ENCODE peak calls at places on chromosomes 13 and 19, in eight cellular contexts. T is NCI-H2081; N is T-helper 9 cell; E is activated T-cell treated with anti-CD3 and anti-CD28 coated beads for 1 hour; P is EL; D is NCI-H1417; C is H9; U is activated CD4-positive, alpha-beta T cell treated with anti-CD3 and anti-CD28 coated beads, Interleukin-2, amount 50 U/mL, for 24 hours. Z is an unnamed sample.
A peak's percentile ranks its signal among the peaks of the same experiment; 100 is the strongest.

GRCh38 chr19:2064788-2065524 is 13.9 kb upstream of the MKNK2 start:
- DNase-seq in E (no peak), P (no peak), U (no peak), N (no peak), T (no peak), D (no peak), C (no peak), Z (no peak)

GRCh38 chr19:12938536-12939291 is at the start of gene CALR:
- DNase-seq in C (no peak), P (peak; percentile 38), N (peak; percentile 26), T (peak; percentile 30), E (no peak), U (no peak), D (no peak), Z (no peak)

GRCh38 chr13:33197551-33197971 is 88.0 kb downstream of the STARD13 start:
- DNase-seq in U (no peak), T (no peak), D (no peak), C (no peak), E (no peak), N (no peak), P (no peak), Z (no peak)

GRCh38 chr13:27860743-27861142 is 59.1 kb upstream of the PDX1 start:
- DNase-seq in N (no peak), D (no peak), E (no peak), T (no peak), P (no peak), U (no peak), C (no peak), Z (no peak)

GRCh38 chr19:45547965-45548609 is 36.5 kb downstream of the OPA3 start:
- DNase-seq in P (peak; percentile 82), C (peak; percentile 44), D (no peak), N (no peak), T (peak; percentile 5), E (no peak), U (no peak), Z (no peak)

GRCh38 chr13:38900188-38900587 is 90.4 kb downstream of the STOML3 start:
- DNase-seq in T (no peak), C (no peak), D (no peak), E (no peak), N (no peak), P (no peak), U (no peak), Z (no peak)

GRCh38 chr13:58946274-58946673 is 1217.5 kb downstream of the DIAPH3 start:
- DNase-seq in E (no peak), T (no peak), P (no peak), C (no peak), U (no peak), D (no peak), N (no peak), Z (no peak)

GRCh38 chr19:52345162-52345561 is 9.1 kb downstream of the ZNF610 start:
- DNase-seq in E (no peak), U (no peak), C (no peak), N (no peak), P (no peak), T (no peak), D (no peak), Z (no peak)

GRCh38 chr19:52722062-52723005 is 12.5 kb downstream of the ZNF611 start:
- DNase-seq in C (no peak), N (no peak), U (no peak), D (no peak), T (no peak), P (peak; percentile 98), E (no peak), Z (no peak)

GRCh38 chr13:51619614-51620013 is 35.4 kb downstream of the WDFY2 start:
- DNase-seq in D (no peak), E (no peak), T (no peak), P (peak; percentile 66), C (no peak), N (no peak), U (no peak), Z (no peak)

GRCh38 chr13:24097064-24097463 is 63.5 kb upstream of the SPATA13 start:
- DNase-seq in U (peak; percentile 46), C (no peak), N (no peak), D (no peak), T (no peak), P (peak; percentile 57), E (no peak), Z (no peak)

GRCh38 chr13:79647518-79647917 is 166.6 kb downstream of the NDFIP2 start:
- DNase-seq in C (no peak), U (no peak), D (peak; percentile 98), E (no peak), P (no peak), N (no peak), T (peak; percentile 80), Z (no peak)

GRCh38 chr13:38340624-38341023 is 9.0 kb upstream of the UFM1 start:
- DNase-seq in E (no peak), N (no peak), T (no peak), C (no peak), D (no peak), P (no peak), U (no peak), Z (no peak)

GRCh38 chr19:6772866-6773322 is 386 bp downstream of the VAV1 start:
- DNase-seq in T (no peak), P (no peak), D (no peak), E (no peak), U (no peak), C (no peak), N (no peak), Z (no peak)

GRCh38 chr13:25528266-25528665 is 156.5 kb downstream of the ATP8A2 start:
- DNase-seq in T (no peak), N (no peak), U (no peak), P (no peak), D (no peak), E (no peak), C (no peak), Z (no peak)

GRCh38 chr19:48419158-48419920 is 25.9 kb downstream of the GRIN2D start:
- DNase-seq in N (peak; percentile 57), T (peak; percentile 17), U (peak; percentile 46), D (peak; percentile 3), P (peak; percentile 38), C (peak; percentile 86), E (peak; percentile 40), Z (peak; percentile 52)

GRCh38 chr19:17107546-17108452 is 32.2 kb downstream of the MYO9B start:
- DNase-seq in N (no peak), C (no peak), P (peak; percentile 99), D (peak; percentile 49), U (no peak), E (no peak), T (peak; percentile 60), Z (no peak)

GRCh38 chr13:100789481-100789880 is 114.9 kb upstream of the TMTC4 start:
- DNase-seq in C (no peak), D (peak; percentile 82), N (no peak), T (peak; percentile 21), P (no peak), U (no peak), E (no peak), Z (no peak)

GRCh38 chr13:36858285-36858684 is 39.3 kb downstream of the RFXAP start:
- DNase-seq in P (peak; percentile 53), U (no peak), C (no peak), N (no peak), T (peak; percentile 66), E (no peak), D (peak; percentile 81), Z (no peak)

GRCh38 chr13:50589139-50589538 is 254.4 kb downstream of the DLEU7 start:
- DNase-seq in D (no peak), N (no peak), T (no peak), P (peak; percentile 95), U (no peak), E (no peak), C (no peak), Z (no peak)

GRCh38 chr13:40236566-40237168 is 429.8 kb downstream of the FOXO1 start:
- DNase-seq in N (no peak), P (no peak), D (no peak), U (no peak), E (no peak), T (no peak), C (no peak), Z (no peak)

GRCh38 chr19:51712461-51713081 is 11.2 kb downstream of the HAS1 start:
- DNase-seq in U (no peak), N (no peak), P (peak; percentile 55), C (peak; percentile 78), T (no peak), E (no peak), D (peak; percentile 50), Z (no peak)

GRCh38 chr13:100336795-100337516 is 248.1 kb downstream of the PCCA start:
- DNase-seq in E (no peak), U (no peak), N (no peak), C (no peak), D (no peak), P (no peak), T (no peak), Z (no peak)

GRCh38 chr13:75050419-75051066 is 431.4 kb downstream of the TBC1D4 start:
- DNase-seq in U (no peak), N (no peak), P (peak; percentile 58), T (no peak), C (no peak), E (no peak), D (no peak), Z (no peak)

GRCh38 chr19:47573076-47574026 is at the start of gene ZNF541:
- DNase-seq in E (peak; percentile 82), P (no peak), D (peak; percentile 14), U (peak; percentile 70), T (no peak), C (no peak), N (peak; percentile 81), Z (peak; percentile 83)

GRCh38 chr19:10797541-10798256 is 38.3 kb downstream of the TMED1 start:
- DNase-seq in U (peak; percentile 74), N (peak; percentile 74), E (peak; percentile 59), P (no peak), T (no peak), D (no peak), C (no peak), Z (peak; percentile 72)

GRCh38 chr19:38478273-38478971 is 44.9 kb downstream of the RYR1 start:
- DNase-seq in E (no peak), T (no peak), C (peak; percentile 56), D (peak; percentile 7), N (no peak), U (no peak), P (peak; percentile 35), Z (no peak)

GRCh38 chr13:109140054-109140776 is 510.8 kb downstream of the MYO16 start:
- DNase-seq in C (no peak), P (no peak), N (no peak), E (no peak), T (no peak), D (no peak), U (no peak), Z (no peak)

GRCh38 chr19:53977429-53977990 is 13.9 kb upstream of the CACNG6 start:
- DNase-seq in D (peak; percentile 51), C (peak; percentile 92), T (peak; percentile 24), E (peak; percentile 57), N (peak; percentile 51), U (peak; percentile 46), P (peak; percentile 87), Z (peak; percentile 11)

GRCh38 chr13:110396913-110397379 is 89.9 kb downstream of the COL4A2 start:
- DNase-seq in E (no peak), T (no peak), D (no peak), C (no peak), P (peak; percentile 99), N (no peak), U (no peak), Z (no peak)

GRCh38 chr19:30492581-30492980 is 120.4 kb downstream of the ZNF536 start:
- DNase-seq in P (no peak), U (no peak), D (no peak), T (no peak), N (no peak), E (no peak), C (peak; percentile 40), Z (no peak)

GRCh38 chr13:22451345-22451744 is 729.4 kb upstream of the SGCG start:
- DNase-seq in C (no peak), N (no peak), T (no peak), P (no peak), U (no peak), E (no peak), D (no peak), Z (no peak)

GRCh38 chr13:111005364-111005763 is 90.5 kb upstream of the ANKRD10 start:
- DNase-seq in N (no peak), C (no peak), P (peak; percentile 61), T (no peak), E (no peak), U (no peak), D (no peak), Z (no peak)

GRCh38 chr13:83829800-83830199 is 52.5 kb downstream of the SLITRK1 start:
- DNase-seq in N (no peak), C (no peak), T (no peak), P (no peak), E (no peak), U (no peak), D (no peak), Z (no peak)